ENCODE peak calls at places on chromosomes 12 and 14, in eight cellular contexts. L, E, M, O, X, A, D and U are unnamed samples.

GRCh38 chr12:79776111-79776510 is 85.3 kb upstream of the PAWR start:
- DNase-seq in E (no peak), X (no peak), O (peak), A (peak), D (no peak), L (peak), M (no peak), U (peak)

GRCh38 chr14:73878436-73878835 is 8.2 kb upstream of the ZNF410 start:
- DNase-seq in A (peak), D (no peak), M (no peak), O (peak), L (no peak), X (no peak), E (no peak), U (peak)

GRCh38 chr12:19833775-19834501 is 394.6 kb downstream of the AEBP2 start:
- DNase-seq in O (peak), L (peak), E (no peak), M (peak), D (no peak), A (peak), X (no peak), U (peak)

GRCh38 chr12:109461049-109461845 is 15.9 kb downstream of the KCTD10 start:
- DNase-seq in E (peak), X (peak), L (peak), O (peak), D (no peak), A (peak), M (no peak), U (peak)

GRCh38 chr12:26195250-26195640 is at the start of gene SSPN:
- DNase-seq in X (peak), E (peak), D (peak), A (peak), O (peak), M (no peak), L (peak), U (peak)

GRCh38 chr12:123939716-123940626 is 32.7 kb downstream of the CCDC92 start:
- DNase-seq in X (no peak), E (no peak), M (no peak), O (no peak), D (no peak), A (no peak), L (no peak), U (no peak)

GRCh38 chr12:28497889-28498411 is 307.7 kb downstream of the CCDC91 start:
- DNase-seq in O (peak), A (peak), D (no peak), E (no peak), M (no peak), X (no peak), L (peak), U (peak)

GRCh38 chr14:50862171-50862570 is 9.7 kb upstream of the ABHD12B start:
- DNase-seq in L (no peak), M (no peak), O (no peak), D (no peak), A (no peak), E (no peak), X (no peak), U (no peak)

GRCh38 chr14:37197421-37198272 is at the start of gene MIPOL1:
- DNase-seq in X (peak), L (peak), A (peak), D (peak), O (peak), E (peak), M (peak), U (peak)

GRCh38 chr12:120650249-120650690 is 9.8 kb downstream of the CABP1 start:
- DNase-seq in E (no peak), L (no peak), X (no peak), M (no peak), A (no peak), D (no peak), O (no peak), U (no peak)

GRCh38 chr12:49038291-49038955 is 19.8 kb upstream of the PRKAG1 start:
- DNase-seq in X (no peak), E (no peak), M (no peak), O (no peak), D (no peak), A (no peak), L (no peak), U (no peak)

GRCh38 chr14:86897224-86897623 is 1095.8 kb downstream of the GALC start:
- DNase-seq in D (no peak), E (no peak), A (no peak), L (no peak), X (no peak), M (no peak), O (no peak), U (no peak)

GRCh38 chr14:61586539-61587396 is 108.5 kb upstream of the HIF1A start:
- DNase-seq in A (peak), X (no peak), E (no peak), M (no peak), D (no peak), O (peak), L (peak), U (peak)

DNA sequence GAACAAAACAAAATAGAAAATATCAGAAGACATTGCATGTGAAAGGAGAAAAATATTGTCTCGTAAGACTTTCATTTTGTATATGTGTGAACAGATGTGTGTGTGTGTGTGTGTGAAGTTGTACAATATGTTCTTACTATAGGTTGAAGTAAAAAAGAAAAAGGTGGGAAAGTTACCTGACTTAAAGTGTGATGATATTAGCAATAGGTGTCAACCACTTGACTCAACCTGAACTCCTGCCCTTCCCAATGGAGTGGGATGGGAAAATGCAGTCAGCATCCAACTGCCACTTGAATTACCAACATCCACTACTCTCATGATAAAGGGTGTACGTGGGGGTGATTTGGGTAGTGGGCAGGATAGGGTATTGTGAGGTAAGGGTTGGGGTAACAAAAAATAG is 181.5 kb downstream of the CHST11 start:
- DNase-seq in X (no peak), L (no peak), A (no peak), O (no peak), E (no peak), M (no peak), D (no peak), U (no peak)
- H3K4me3 ChIP-seq in X (peak), L (no peak), A (no peak), O (no peak), E (no peak), M (no peak), D (no peak), U (no peak)

GRCh38 chr12:76927170-76927784 is 48.5 kb upstream of the CSRP2 start:
- DNase-seq in A (peak), E (peak), D (no peak), X (no peak), L (peak), O (peak), M (no peak), U (peak)
- TF ChIP-seq CTCF in A (peak), E (no peak), D (no peak), X (peak), L (peak), O (peak), M (peak), U (peak)

DNA sequence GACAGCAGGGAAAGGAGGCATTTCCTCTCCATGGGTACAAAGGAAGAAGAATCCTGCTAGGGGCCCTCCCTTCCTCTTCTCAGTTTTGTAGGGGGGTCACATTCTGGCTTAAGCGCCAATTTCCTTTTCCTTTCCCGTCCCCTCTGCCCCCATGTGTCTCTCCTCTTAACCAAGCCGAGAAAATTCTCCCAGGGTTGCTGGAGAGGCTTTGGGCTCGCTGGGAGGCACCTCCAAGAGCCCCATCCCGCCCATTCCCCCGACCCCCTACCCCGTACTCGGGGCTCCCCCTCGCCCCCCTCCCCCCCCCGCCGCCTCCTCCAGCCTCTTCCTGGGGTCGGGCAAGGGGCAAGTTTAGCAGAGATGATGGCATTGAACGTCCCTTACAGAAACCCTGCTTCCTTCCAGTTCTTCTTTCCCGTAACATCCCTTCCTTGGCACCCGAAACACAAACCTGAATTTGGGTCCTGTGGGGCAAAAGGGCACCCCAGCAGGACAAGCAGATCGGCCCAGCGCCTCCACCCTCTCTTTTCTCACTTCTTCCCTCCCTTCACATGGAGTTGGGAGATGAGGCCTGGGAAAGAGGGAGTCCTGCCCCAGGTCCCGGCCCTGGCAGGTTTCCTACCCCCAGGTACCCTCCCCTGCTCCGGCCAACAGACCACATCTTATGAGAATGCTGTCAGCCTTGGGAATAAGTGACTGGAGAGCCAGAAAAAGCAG is 13.7 kb downstream of the PLEKHG6 start:
- DNase-seq in O (no peak), A (no peak), X (no peak), E (peak), D (no peak), L (no peak), M (no peak), U (no peak)
- H3K4me3 ChIP-seq in O (no peak), A (no peak), X (no peak), E (no peak), D (no peak), L (no peak), M (no peak), U (no peak)

GRCh38 chr12:117499759-117500485 is 138.5 kb upstream of the NOS1 start:
- DNase-seq in X (no peak), A (no peak), O (no peak), M (no peak), L (no peak), D (no peak), E (no peak), U (no peak)
- TF ChIP-seq CTCF in X (no peak), A (no peak), O (no peak), M (no peak), L (no peak), D (no peak), E (no peak), U (no peak)

DNA sequence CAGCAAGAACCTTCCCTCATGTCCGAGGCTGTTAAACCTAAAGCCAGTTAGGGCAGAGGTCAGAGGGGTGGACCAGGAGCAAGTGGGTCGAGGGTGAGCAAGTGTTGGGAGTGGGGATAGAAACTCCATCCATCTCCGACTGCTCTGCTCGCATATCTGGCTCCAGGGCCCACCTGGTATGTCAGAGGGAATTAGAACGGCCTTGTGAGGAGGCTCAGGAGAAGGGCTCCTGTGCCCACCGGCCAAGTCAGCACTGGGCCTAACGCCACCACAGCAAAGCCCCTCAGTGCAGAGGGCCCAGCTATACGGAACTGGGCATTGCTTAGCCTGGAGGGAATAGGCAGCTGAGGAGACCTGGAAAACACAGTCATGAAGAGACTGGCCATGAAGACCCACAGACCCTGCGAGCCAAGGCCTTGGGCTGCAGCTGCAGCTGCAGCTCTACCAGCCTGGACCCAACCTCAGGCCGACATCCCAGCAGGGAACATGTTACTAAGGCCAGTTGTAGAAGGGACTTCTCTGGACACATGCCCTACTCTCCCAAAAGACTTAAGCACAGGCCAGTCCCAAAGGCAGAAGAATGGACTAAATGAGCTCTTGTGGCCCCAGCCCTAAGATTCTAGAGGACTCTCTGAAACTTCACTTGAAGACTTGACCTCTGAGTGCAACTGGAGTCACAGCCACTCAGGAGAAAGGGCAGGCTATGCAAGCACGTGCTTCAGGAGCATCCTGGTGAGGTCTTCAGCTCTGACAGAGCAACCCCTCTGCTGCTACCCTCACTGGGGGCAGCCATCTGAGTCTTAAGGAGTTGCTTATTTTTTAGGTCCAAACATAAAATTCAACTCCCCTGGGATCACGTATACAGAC is 34.1 kb downstream of the DAD1 start:
- DNase-seq in M (no peak), A (no peak), L (no peak), O (no peak), E (no peak), D (no peak), X (no peak), U (no peak)
- H3K4me3 ChIP-seq in M (no peak), A (no peak), L (no peak), O (no peak), E (no peak), D (no peak), X (no peak), U (no peak)

GRCh38 chr14:93163570-93163969 is 21.1 kb downstream of the MOAP1 start:
- DNase-seq in X (no peak), D (no peak), E (no peak), A (no peak), O (no peak), L (no peak), M (no peak), U (no peak)

GRCh38 chr14:93161411-93161940 is 23.2 kb downstream of the MOAP1 start:
- DNase-seq in M (no peak), A (no peak), E (no peak), D (no peak), X (peak), O (no peak), L (no peak), U (no peak)

GRCh38 chr14:93156693-93157369 is 27.9 kb downstream of the MOAP1 start:
- DNase-seq in D (no peak), X (no peak), E (no peak), A (no peak), O (no peak), M (no peak), L (peak), U (no peak)

GRCh38 chr14:93155667-93156066 is 29.0 kb downstream of the MOAP1 start:
- DNase-seq in M (no peak), O (no peak), L (peak), E (no peak), A (no peak), D (no peak), X (no peak), U (no peak)

GRCh38 chr14:93160353-93160801 is 24.3 kb downstream of the MOAP1 start:
- DNase-seq in E (no peak), D (no peak), M (no peak), O (no peak), L (peak), X (no peak), A (no peak), U (peak)
- TF ChIP-seq CTCF in E (peak), D (no peak), M (peak), O (peak), L (peak), X (peak), A (peak), U (peak)

GRCh38 chr14:97456958-97457357 is 659.8 kb downstream of the VRK1 start:
- DNase-seq in X (no peak), E (no peak), O (peak), A (no peak), D (no peak), M (no peak), L (peak), U (no peak)

GRCh38 chr14:97456497-97456896 is 659.3 kb downstream of the VRK1 start:
- DNase-seq in E (no peak), O (no peak), D (no peak), L (no peak), X (no peak), M (no peak), A (no peak), U (no peak)

GRCh38 chr14:97462081-97462480 is 664.9 kb downstream of the VRK1 start:
- DNase-seq in X (no peak), M (no peak), E (no peak), D (no peak), L (no peak), A (no peak), O (no peak), U (no peak)

GRCh38 chr14:97458302-97459137 is 661.3 kb downstream of the VRK1 start:
- DNase-seq in O (no peak), E (peak), A (no peak), D (peak), L (no peak), X (no peak), M (no peak), U (no peak)

GRCh38 chr14:97459180-97459579 is 662.0 kb downstream of the VRK1 start:
- DNase-seq in X (no peak), M (no peak), L (no peak), E (no peak), A (no peak), O (no peak), D (no peak), U (no peak)
- H3K4me3 ChIP-seq in X (peak), M (no peak), L (no peak), E (no peak), A (no peak), O (no peak), D (no peak), U (no peak)

GRCh38 chr12:105384220-105384619 is 53.7 kb downstream of the C12orf75 start:
- DNase-seq in L (no peak), A (no peak), O (no peak), D (no peak), E (no peak), X (no peak), M (no peak), U (no peak)

GRCh38 chr12:105382771-105383632 is 52.5 kb downstream of the C12orf75 start:
- DNase-seq in E (peak), D (no peak), O (peak), X (no peak), A (peak), L (peak), M (peak), U (peak)

GRCh38 chr12:105377077-105377476 is 46.6 kb downstream of the C12orf75 start:
- DNase-seq in X (no peak), E (no peak), L (no peak), O (no peak), D (no peak), M (no peak), A (no peak), U (no peak)

GRCh38 chr12:105378821-105379400 is 48.4 kb downstream of the C12orf75 start:
- DNase-seq in O (no peak), E (peak), D (no peak), A (no peak), X (no peak), M (no peak), L (peak), U (peak)
- TF ChIP-seq CTCF in O (peak), E (no peak), D (no peak), A (peak), X (no peak), M (peak), L (peak), U (peak)